ENCODE peak calls at places on chromosomes 12 and 14, in six cellular contexts. L is KBM-7; D is CD8-positive, alpha-beta memory T cell; F is transverse colon; O is NCI-H345; R is fibroblast of the aortic adventitia. U is an unnamed sample.

GRCh38 chr12:114626-115211 is 48.2 kb downstream of the IQSEC3 start:
- DNase-seq in L (no peak), D (no peak), F (no peak), O (no peak), R (no peak), U (no peak)

GRCh38 chr12:91685917-91686316 is 459.7 kb downstream of the BTG1 start:
- DNase-seq in L (no peak), D (peak), F (no peak), O (no peak), R (peak), U (peak)

GRCh38 chr12:31629756-31630732 is 29.4 kb upstream of the ETFBKMT start:
- DNase-seq in L (no peak), D (no peak), F (no peak), O (no peak), R (peak), U (no peak)

GRCh38 chr12:109586385-109587296 is 13.0 kb downstream of the MVK start:
- DNase-seq in L (no peak), D (no peak), F (no peak), O (peak), R (no peak), U (no peak)

GRCh38 chr12:86254399-86255107 is 1.6 kb downstream of the MGAT4C start:
- DNase-seq in L (no peak), D (no peak), F (no peak), O (no peak), R (peak), U (no peak)

GRCh38 chr12:124416516-124417395 is 121.9 kb downstream of the RFLNA start:
- DNase-seq in L (no peak), D (no peak), F (no peak), O (no peak), R (no peak), U (no peak)

GRCh38 chr14:97703006-97703760 is 906.0 kb downstream of the VRK1 start:
- DNase-seq in L (no peak), D (peak), F (no peak), O (no peak), R (no peak), U (peak)

GRCh38 chr14:96117101-96117897 is 78.1 kb downstream of the C14orf132 start:
- DNase-seq in L (no peak), D (no peak), F (no peak), O (peak), R (no peak), U (no peak)

GRCh38 chr12:76199808-76200207 is 115.3 kb upstream of the NAP1L1 start:
- DNase-seq in L (no peak), D (no peak), F (no peak), O (no peak), R (peak), U (no peak)

GRCh38 chr12:100422646-100423045 is 51.0 kb upstream of the NR1H4 start:
- DNase-seq in L (no peak), D (no peak), F (no peak), O (no peak), R (no peak), U (no peak)

GRCh38 chr12:3805058-3805457 is 52.1 kb upstream of the CRACR2A start:
- DNase-seq in L (no peak), D (no peak), F (no peak), O (no peak), R (no peak), U (no peak)